ENCODE peak calls at places on chromosomes 1 and 21, in four cellular contexts. One of them, this sample, is unnamed.

GRCh38 chr1:203126151-203126865 is 1.2 kb upstream of the ADORA1 start:
- DNase-seq in fibroblast of mammary gland: peak; percentile 15
- DNase-seq in A549: no peak
- DNase-seq in left ventricle myocardium inferior: no peak
- DNase-seq in this sample: no peak

GRCh38 chr1:40384413-40384762 is 10.9 kb downstream of the SMAP2 start:
- DNase-seq in fibroblast of mammary gland: no peak
- DNase-seq in A549: no peak
- DNase-seq in left ventricle myocardium inferior: no peak
- DNase-seq in this sample: no peak

GRCh38 chr1:148160048-148160395 is 7.9 kb upstream of the NBPF11 start:
- DNase-seq in fibroblast of mammary gland: no peak
- DNase-seq in A549: no peak
- DNase-seq in left ventricle myocardium inferior: no peak
- DNase-seq in this sample: no peak

GRCh38 chr1:30476911-30477459 is 246.4 kb downstream of the MATN1 start:
- DNase-seq in fibroblast of mammary gland: no peak
- DNase-seq in A549: no peak
- DNase-seq in left ventricle myocardium inferior: no peak
- DNase-seq in this sample: no peak

GRCh38 chr1:193926956-193927355 is 740.5 kb upstream of the B3GALT2 start:
- DNase-seq in fibroblast of mammary gland: no peak
- DNase-seq in A549: no peak
- DNase-seq in left ventricle myocardium inferior: peak; percentile 26
- DNase-seq in this sample: no peak

GRCh38 chr1:230818881-230819280 is 49.4 kb downstream of the C1orf198 start:
- DNase-seq in fibroblast of mammary gland: no peak
- DNase-seq in A549: no peak
- DNase-seq in left ventricle myocardium inferior: no peak
- DNase-seq in this sample: no peak

GRCh38 chr1:161884475-161884874 is 118.4 kb downstream of the ATF6 start:
- DNase-seq in fibroblast of mammary gland: peak; percentile 17
- DNase-seq in A549: no peak
- DNase-seq in left ventricle myocardium inferior: no peak
- DNase-seq in this sample: no peak

GRCh38 chr1:209829716-209830115 is 1.9 kb downstream of the UTP25 start:
- DNase-seq in fibroblast of mammary gland: peak; percentile 48
- DNase-seq in A549: no peak
- DNase-seq in left ventricle myocardium inferior: no peak
- DNase-seq in this sample: no peak

GRCh38 chr1:63873751-63874150 is 99.9 kb downstream of the ROR1 start:
- DNase-seq in fibroblast of mammary gland: peak; percentile 57
- DNase-seq in A549: no peak
- DNase-seq in left ventricle myocardium inferior: no peak
- DNase-seq in this sample: no peak

GRCh38 chr1:24966724-24967346 is 36.8 kb upstream of the RUNX3 start:
- DNase-seq in fibroblast of mammary gland: peak; percentile 85
- DNase-seq in A549: peak; percentile 53
- DNase-seq in left ventricle myocardium inferior: no peak
- DNase-seq in this sample: peak; percentile 55

GRCh38 chr1:117436528-117436927 is 69.3 kb downstream of the MAN1A2 start:
- DNase-seq in fibroblast of mammary gland: peak; percentile 13
- DNase-seq in A549: no peak
- DNase-seq in left ventricle myocardium inferior: no peak
- DNase-seq in this sample: peak; percentile 20

GRCh38 chr1:17908945-17909344 is 153.8 kb downstream of the ACTL8 start:
- DNase-seq in fibroblast of mammary gland: no peak
- DNase-seq in A549: no peak
- DNase-seq in left ventricle myocardium inferior: no peak
- DNase-seq in this sample: no peak

GRCh38 chr1:61506944-61507343 is 218.0 kb downstream of the TM2D1 start:
- DNase-seq in fibroblast of mammary gland: no peak
- DNase-seq in A549: no peak
- DNase-seq in left ventricle myocardium inferior: no peak
- DNase-seq in this sample: no peak

GRCh38 chr1:207088731-207089626 is at the start of gene C4BPB:
- DNase-seq in fibroblast of mammary gland: no peak
- DNase-seq in A549: peak; percentile 29
- DNase-seq in left ventricle myocardium inferior: no peak
- DNase-seq in this sample: no peak

GRCh38 chr1:177174921-177175634 is 4.3 kb downstream of the BRINP2 start:
- DNase-seq in fibroblast of mammary gland: no peak
- DNase-seq in A549: no peak
- DNase-seq in left ventricle myocardium inferior: no peak
- DNase-seq in this sample: no peak

GRCh38 chr1:68010094-68010493 is 40.3 kb downstream of the DIRAS3 start:
- DNase-seq in fibroblast of mammary gland: peak; percentile 67
- DNase-seq in A549: no peak
- DNase-seq in left ventricle myocardium inferior: no peak
- DNase-seq in this sample: no peak

GRCh38 chr1:209375681-209376360 is 207.7 kb upstream of the CAMK1G start:
- DNase-seq in fibroblast of mammary gland: peak; percentile 39
- DNase-seq in A549: no peak
- DNase-seq in left ventricle myocardium inferior: no peak
- DNase-seq in this sample: no peak

GRCh38 chr1:111364690-111365089 is 62.8 kb downstream of the OVGP1 start:
- DNase-seq in fibroblast of mammary gland: no peak
- DNase-seq in A549: peak; percentile 1
- DNase-seq in left ventricle myocardium inferior: no peak
- DNase-seq in this sample: no peak

GRCh38 chr21:44972821-44973220 is 33.0 kb downstream of the SLX9 start:
- DNase-seq in fibroblast of mammary gland: peak; percentile 12
- DNase-seq in A549: peak; percentile 22
- DNase-seq in left ventricle myocardium inferior: no peak
- DNase-seq in this sample: no peak

GRCh38 chr1:79899914-79900313 is 893.4 kb upstream of the ADGRL4 start:
- DNase-seq in fibroblast of mammary gland: peak; percentile 97
- DNase-seq in A549: no peak
- DNase-seq in left ventricle myocardium inferior: no peak
- DNase-seq in this sample: peak; percentile 97

GRCh38 chr1:169049258-169049936 is 57.1 kb upstream of the ATP1B1 start:
- DNase-seq in fibroblast of mammary gland: no peak
- DNase-seq in A549: no peak
- DNase-seq in left ventricle myocardium inferior: no peak
- DNase-seq in this sample: no peak

GRCh38 chr1:47545912-47546483 is 108.2 kb downstream of the FOXD2 start:
- DNase-seq in fibroblast of mammary gland: no peak
- DNase-seq in A549: no peak
- DNase-seq in left ventricle myocardium inferior: no peak
- DNase-seq in this sample: no peak

GRCh38 chr1:51294566-51295184 is 35.7 kb downstream of the TTC39A start:
- DNase-seq in fibroblast of mammary gland: no peak
- DNase-seq in A549: no peak
- DNase-seq in left ventricle myocardium inferior: no peak
- DNase-seq in this sample: no peak

GRCh38 chr1:207818971-207819451 is 67.2 kb downstream of the CD46 start:
- DNase-seq in fibroblast of mammary gland: peak; percentile 80
- DNase-seq in A549: peak; percentile 49
- DNase-seq in left ventricle myocardium inferior: no peak
- DNase-seq in this sample: no peak

GRCh38 chr1:24297852-24298232 is 21.3 kb upstream of the GRHL3 start:
- DNase-seq in fibroblast of mammary gland: no peak
- DNase-seq in A549: no peak
- DNase-seq in left ventricle myocardium inferior: no peak
- DNase-seq in this sample: no peak

GRCh38 chr1:26153966-26154572 is 4.8 kb upstream of the FAM110D start:
- DNase-seq in fibroblast of mammary gland: no peak
- DNase-seq in A549: no peak
- DNase-seq in left ventricle myocardium inferior: no peak
- DNase-seq in this sample: no peak

GRCh38 chr1:165580931-165581871 is 37.4 kb downstream of the LRRC52 start:
- DNase-seq in fibroblast of mammary gland: peak; percentile 35
- DNase-seq in A549: no peak
- DNase-seq in left ventricle myocardium inferior: no peak
- DNase-seq in this sample: no peak

GRCh38 chr1:83029916-83030315 is 969.0 kb downstream of the TTLL7 start:
- DNase-seq in fibroblast of mammary gland: peak; percentile 45
- DNase-seq in A549: no peak
- DNase-seq in left ventricle myocardium inferior: no peak
- DNase-seq in this sample: no peak

GRCh38 chr1:46401964-46402626 is 8.0 kb downstream of the FAAH start:
- DNase-seq in fibroblast of mammary gland: peak; percentile 96
- DNase-seq in A549: peak; percentile 31
- DNase-seq in left ventricle myocardium inferior: peak; percentile 39
- DNase-seq in this sample: peak; percentile 86

GRCh38 chr1:167392200-167392696 is 126.1 kb downstream of the CD247 start:
- DNase-seq in fibroblast of mammary gland: no peak
- DNase-seq in A549: no peak
- DNase-seq in left ventricle myocardium inferior: no peak
- DNase-seq in this sample: no peak

GRCh38 chr1:20323613-20323920 is 32.9 kb downstream of the VWA5B1 start:
- DNase-seq in fibroblast of mammary gland: peak; percentile 34
- DNase-seq in A549: no peak
- DNase-seq in left ventricle myocardium inferior: no peak
- DNase-seq in this sample: no peak

GRCh38 chr21:25942145-25942544 is 207.4 kb downstream of the GABPA start:
- DNase-seq in fibroblast of mammary gland: no peak
- DNase-seq in A549: no peak
- DNase-seq in left ventricle myocardium inferior: no peak
- DNase-seq in this sample: no peak

GRCh38 chr1:145992502-145992936 is 3.9 kb downstream of the TXNIP start:
- DNase-seq in fibroblast of mammary gland: no peak
- DNase-seq in A549: no peak
- DNase-seq in left ventricle myocardium inferior: no peak
- DNase-seq in this sample: no peak

GRCh38 chr21:44334637-44335030 is 4.6 kb downstream of the CFAP410 start:
- DNase-seq in fibroblast of mammary gland: no peak
- DNase-seq in A549: no peak
- DNase-seq in left ventricle myocardium inferior: no peak
- DNase-seq in this sample: no peak

GRCh38 chr1:113307771-113308451 is 82.4 kb upstream of the MAGI3 start:
- DNase-seq in fibroblast of mammary gland: peak; percentile 62
- DNase-seq in A549: peak; percentile 29
- DNase-seq in left ventricle myocardium inferior: no peak
- DNase-seq in this sample: no peak

GRCh38 chr21:38277501-38278111 is 20.8 kb downstream of the KCNJ15 start:
- DNase-seq in fibroblast of mammary gland: peak; percentile 100
- DNase-seq in A549: peak; percentile 96
- DNase-seq in left ventricle myocardium inferior: no peak
- DNase-seq in this sample: peak; percentile 95

GRCh38 chr1:15249032-15249601 is 2.1 kb downstream of the FHAD1 start:
- DNase-seq in fibroblast of mammary gland: no peak
- DNase-seq in A549: no peak
- DNase-seq in left ventricle myocardium inferior: no peak
- DNase-seq in this sample: no peak

GRCh38 chr1:205782627-205783470 is 7.6 kb upstream of the RAB29 start:
- DNase-seq in fibroblast of mammary gland: peak; percentile 7
- DNase-seq in A549: no peak
- DNase-seq in left ventricle myocardium inferior: no peak
- DNase-seq in this sample: no peak

GRCh38 chr1:65395887-65396612 is 24.4 kb upstream of the LEPR start:
- DNase-seq in fibroblast of mammary gland: peak; percentile 77
- DNase-seq in A549: no peak
- DNase-seq in left ventricle myocardium inferior: no peak
- DNase-seq in this sample: no peak

GRCh38 chr1:101312192-101312591 is 75.4 kb downstream of the S1PR1 start:
- DNase-seq in fibroblast of mammary gland: no peak
- DNase-seq in A549: no peak
- DNase-seq in left ventricle myocardium inferior: no peak
- DNase-seq in this sample: no peak

GRCh38 chr21:43331962-43332458 is 94.9 kb downstream of the SIK1 start:
- DNase-seq in fibroblast of mammary gland: peak; percentile 86
- DNase-seq in A549: peak; percentile 98
- DNase-seq in left ventricle myocardium inferior: no peak
- DNase-seq in this sample: peak; percentile 88
- H3K4me3 ChIP-seq in fibroblast of mammary gland: no peak overlapping the region
- H3K4me3 ChIP-seq in A549: peak overlapping the region; percentile 35
- H3K4me3 ChIP-seq in left ventricle myocardium inferior: no peak overlapping the region
- H3K4me3 ChIP-seq in this sample: no peak overlapping the region

GRCh38 chr1:155518484-155518883 is 44.1 kb downstream of the ASH1L start:
- DNase-seq in fibroblast of mammary gland: no peak
- DNase-seq in A549: no peak
- DNase-seq in left ventricle myocardium inferior: no peak
- DNase-seq in this sample: no peak

GRCh38 chr1:155526356-155526755 is 36.2 kb downstream of the ASH1L start:
- DNase-seq in fibroblast of mammary gland: no peak
- DNase-seq in A549: no peak
- DNase-seq in left ventricle myocardium inferior: no peak
- DNase-seq in this sample: no peak

GRCh38 chr1:155527672-155528071 is 34.9 kb downstream of the ASH1L start:
- DNase-seq in fibroblast of mammary gland: no peak
- DNase-seq in A549: no peak
- DNase-seq in left ventricle myocardium inferior: no peak
- DNase-seq in this sample: no peak

GRCh38 chr1:155522069-155522468 is 40.5 kb downstream of the ASH1L start:
- DNase-seq in fibroblast of mammary gland: no peak
- DNase-seq in A549: no peak
- DNase-seq in left ventricle myocardium inferior: no peak
- DNase-seq in this sample: no peak
- H3K4me3 ChIP-seq in fibroblast of mammary gland: no peak overlapping the region
- H3K4me3 ChIP-seq in A549: no peak overlapping the region
- H3K4me3 ChIP-seq in left ventricle myocardium inferior: no peak overlapping the region
- H3K4me3 ChIP-seq in this sample: no peak overlapping the region

GRCh38 chr1:58660105-58660504 is 39.8 kb downstream of the MYSM1 start:
- DNase-seq in fibroblast of mammary gland: no peak
- DNase-seq in A549: peak; percentile 2
- DNase-seq in left ventricle myocardium inferior: no peak
- DNase-seq in this sample: no peak
- H3K4me3 ChIP-seq in fibroblast of mammary gland: no peak overlapping the region
- H3K4me3 ChIP-seq in A549: no peak overlapping the region
- H3K4me3 ChIP-seq in left ventricle myocardium inferior: no peak overlapping the region
- H3K4me3 ChIP-seq in this sample: no peak overlapping the region

GRCh38 chr1:91610829-91611228 is 110.2 kb downstream of the CDC7 start:
- DNase-seq in fibroblast of mammary gland: no peak
- DNase-seq in A549: peak; percentile 21
- DNase-seq in left ventricle myocardium inferior: no peak
- DNase-seq in this sample: no peak
- H3K4me3 ChIP-seq in fibroblast of mammary gland: no peak overlapping the region
- H3K4me3 ChIP-seq in A549: no peak overlapping the region
- H3K4me3 ChIP-seq in left ventricle myocardium inferior: no peak overlapping the region
- H3K4me3 ChIP-seq in this sample: no peak overlapping the region

GRCh38 chr1:182791464-182792179 is 2.0 kb downstream of the NPL start:
- DNase-seq in fibroblast of mammary gland: no peak
- DNase-seq in A549: no peak
- DNase-seq in left ventricle myocardium inferior: no peak
- DNase-seq in this sample: no peak
- H3K4me3 ChIP-seq in fibroblast of mammary gland: no peak overlapping the region
- H3K4me3 ChIP-seq in A549: no peak overlapping the region
- H3K4me3 ChIP-seq in left ventricle myocardium inferior: no peak overlapping the region
- H3K4me3 ChIP-seq in this sample: no peak overlapping the region

GRCh38 chr21:34075760-34076159 is 2.4 kb downstream of the MRPS6 start:
- DNase-seq in fibroblast of mammary gland: no peak
- DNase-seq in A549: no peak
- DNase-seq in left ventricle myocardium inferior: no peak
- DNase-seq in this sample: no peak
- H3K4me3 ChIP-seq in fibroblast of mammary gland: no peak overlapping the region
- H3K4me3 ChIP-seq in A549: no peak overlapping the region
- H3K4me3 ChIP-seq in left ventricle myocardium inferior: peak overlapping the region; percentile 86
- H3K4me3 ChIP-seq in this sample: peak overlapping the region; percentile 33

DNA sequence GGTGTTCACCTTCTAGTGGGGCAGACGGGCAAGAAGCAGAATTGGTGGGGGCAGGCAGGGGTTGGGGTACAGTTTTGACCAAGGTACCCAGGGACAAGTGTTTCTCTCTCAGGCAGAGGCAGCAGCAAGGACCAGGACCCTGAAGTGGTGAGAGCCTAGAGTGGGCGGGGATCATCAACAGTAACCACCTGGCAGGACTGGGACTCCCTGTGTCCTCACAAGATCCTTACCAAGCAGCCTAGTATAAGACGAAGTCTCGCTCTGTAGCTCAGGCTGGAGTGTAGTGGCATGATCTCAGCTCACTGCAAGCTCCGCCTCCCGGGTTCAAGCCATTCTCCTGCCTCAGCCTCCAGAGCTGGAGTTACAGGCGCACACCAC is 3.2 kb upstream of the NADK start:
- DNase-seq in fibroblast of mammary gland: peak; percentile 27
- DNase-seq in A549: no peak
- DNase-seq in left ventricle myocardium inferior: no peak
- DNase-seq in this sample: no peak
- H3K4me3 ChIP-seq in fibroblast of mammary gland: no peak overlapping the region
- H3K4me3 ChIP-seq in A549: no peak overlapping the region
- H3K4me3 ChIP-seq in left ventricle myocardium inferior: no peak overlapping the region
- H3K4me3 ChIP-seq in this sample: no peak overlapping the region